ENCODE peak calls at places on chromosomes 11 and 22, in six cellular contexts. Z, Y, C, M, E and H are unnamed samples.

GRCh38 chr22:37639070-37639760 is at the start of gene SH3BP1:
- DNase-seq in Y (peak; percentile 61), C (no peak), E (no peak), M (no peak), Z (peak; percentile 88), H (peak; percentile 82)

GRCh38 chr11:19344661-19345518 is 104.1 kb upstream of the E2F8 start:
- DNase-seq in Z (peak; percentile 73), Y (peak; percentile 33), E (no peak), C (no peak), M (peak; percentile 71), H (peak; percentile 68)

GRCh38 chr11:19651654-19652053 is 61.0 kb upstream of the NAV2 start:
- DNase-seq in Y (no peak), C (no peak), Z (no peak), E (no peak), M (no peak), H (no peak)

GRCh38 chr11:64826578-64827450 is 16.5 kb upstream of the MEN1 start:
- DNase-seq in M (no peak), E (no peak), Z (peak; percentile 24), C (no peak), Y (no peak), H (peak; percentile 59)

GRCh38 chr22:31100762-31101525 is 6.4 kb downstream of the SELENOM start:
- DNase-seq in M (no peak), Y (no peak), E (no peak), C (no peak), Z (no peak), H (no peak)

GRCh38 chr22:29346659-29347058 is 31.2 kb upstream of the RASL10A start:
- DNase-seq in E (no peak), Y (no peak), C (no peak), Z (no peak), M (no peak), H (no peak)

GRCh38 chr11:123072279-123072678 is 10.3 kb upstream of the HSPA8 start:
- DNase-seq in E (no peak), M (no peak), C (no peak), Z (no peak), Y (no peak), H (no peak)

GRCh38 chr11:45180888-45181594 is 34.6 kb downstream of the PRDM11 start:
- DNase-seq in Y (peak; percentile 76), E (no peak), C (no peak), Z (peak; percentile 37), M (no peak), H (peak; percentile 91)

GRCh38 chr11:62401781-62402180 is 17.1 kb upstream of the SCGB1A1 start:
- DNase-seq in C (no peak), Y (no peak), Z (no peak), M (no peak), E (no peak), H (peak; percentile 62)